ENCODE peak calls at places on chromosomes 2 and 18, in nine cellular contexts. U is cardiac muscle cell, J is HepG2, K is sigmoid colon, Y is BJ, N is AG04450, L is tibial nerve, S is body of pancreas, M is left lung. G is an unnamed sample. For H3K27me3, the result is how much of the 10 kb centered on the place peaks cover.

GRCh38 chr2:33522571-33522970 is 46.1 kb downstream of the RASGRP3 start:
- DNase-seq in K (no peak), L (no peak), S (no peak), U (no peak), N (no peak), Y (no peak), J (no peak), M (no peak), G (no peak)

GRCh38 chr2:1638281-1638860 is 105.9 kb downstream of the PXDN start:
- DNase-seq in J (no peak), Y (no peak), K (peak), S (no peak), U (no peak), N (no peak), M (peak), L (no peak), G (no peak)

GRCh38 chr2:198096007-198096406 is 291.6 kb downstream of the PLCL1 start:
- DNase-seq in M (no peak), N (no peak), S (no peak), K (no peak), Y (no peak), J (no peak), U (no peak), L (no peak), G (no peak)

GRCh38 chr2:178258916-178259315 is 64.6 kb downstream of the OSBPL6 start:
- DNase-seq in J (no peak), U (no peak), M (no peak), L (no peak), N (no peak), K (no peak), Y (no peak), S (no peak), G (no peak)

GRCh38 chr2:182444170-182444569 is 17.3 kb upstream of the PDE1A start:
- DNase-seq in U (no peak), L (no peak), S (no peak), N (no peak), K (no peak), Y (no peak), J (no peak), M (no peak), G (no peak)

GRCh38 chr2:152348388-152348787 is 13.4 kb downstream of the FMNL2 start:
- DNase-seq in Y (no peak), L (no peak), S (no peak), J (no peak), U (no peak), N (no peak), K (no peak), M (no peak), G (no peak)

GRCh38 chr2:6493669-6494068 is 372.0 kb downstream of the CMPK2 start:
- DNase-seq in M (no peak), K (no peak), S (no peak), U (no peak), Y (no peak), N (no peak), J (no peak), L (no peak), G (no peak)

GRCh38 chr18:23920054-23920453 is 94.5 kb upstream of the TTC39C start:
- DNase-seq in M (no peak), U (no peak), N (no peak), K (no peak), Y (no peak), L (no peak), S (no peak), J (no peak), G (no peak)

GRCh38 chr2:215612770-215613169 is 176.9 kb upstream of the FN1 start:
- DNase-seq in S (no peak), K (no peak), L (no peak), J (no peak), M (no peak), Y (no peak), U (no peak), N (peak), G (no peak)

GRCh38 chr2:43032248-43032893 is 194.0 kb downstream of the ZFP36L2 start:
- DNase-seq in L (peak), N (no peak), J (no peak), S (peak), M (peak), K (peak), U (no peak), Y (no peak), G (no peak)

GRCh38 chr18:74796928-74797576 is 199.4 kb downstream of the ZNF407 start:
- DNase-seq in S (peak), N (peak), Y (no peak), U (peak), J (peak), L (no peak), M (no peak), K (no peak), G (no peak)

GRCh38 chr2:233410191-233410760 is 56.0 kb downstream of the DGKD start:
- DNase-seq in J (no peak), K (no peak), S (peak), U (no peak), Y (no peak), L (no peak), M (no peak), N (no peak), G (no peak)

GRCh38 chr2:239773377-239774141 is 251.6 kb downstream of the NDUFA10 start:
- DNase-seq in K (peak), U (no peak), S (no peak), M (no peak), J (no peak), N (no peak), Y (no peak), L (no peak), G (no peak)

GRCh38 chr2:109615637-109616144 is 1.5 kb downstream of the SOWAHC start:
- DNase-seq in S (no peak), U (no peak), K (no peak), N (no peak), J (peak), M (no peak), Y (no peak), L (no peak), G (no peak)

GRCh38 chr2:38264649-38265322 is 112.3 kb downstream of the ATL2 start:
- DNase-seq in L (no peak), S (no peak), J (no peak), N (no peak), K (no peak), Y (no peak), U (peak), M (no peak), G (no peak)

GRCh38 chr2:11286749-11287148 is 57.7 kb downstream of the ROCK2 start:
- DNase-seq in K (no peak), L (no peak), M (no peak), N (no peak), J (no peak), Y (no peak), S (no peak), U (no peak), G (no peak)

GRCh38 chr2:181231886-181232644 is 225.1 kb upstream of the ITGA4 start:
- DNase-seq in N (no peak), K (no peak), U (no peak), J (no peak), M (no peak), S (no peak), Y (peak), L (no peak), G (no peak)

GRCh38 chr18:75120521-75120920 is 88.4 kb downstream of the PTGR3 start:
- DNase-seq in N (no peak), S (no peak), Y (no peak), U (no peak), L (no peak), K (no peak), J (no peak), M (no peak), G (no peak)

GRCh38 chr2:9481257-9481922 is 7.0 kb downstream of the IAH1 start:
- DNase-seq in U (no peak), M (no peak), N (peak), S (no peak), K (no peak), J (peak), L (no peak), Y (no peak), G (no peak)

GRCh38 chr2:38178142-38178541 is 102.2 kb upstream of the CYP1B1 start:
- DNase-seq in U (no peak), N (no peak), S (peak), Y (no peak), K (peak), M (peak), J (no peak), L (peak), G (peak)

GRCh38 chr2:59025157-59025757 is 784.1 kb upstream of the FANCL start:
- DNase-seq in J (peak), N (no peak), M (peak), U (peak), S (peak), Y (no peak), K (no peak), L (no peak), G (peak)

GRCh38 chr18:29164020-29164706 is 987.2 kb upstream of the CDH2 start:
- DNase-seq in U (no peak), Y (peak), K (no peak), N (peak), L (no peak), M (no peak), S (no peak), J (peak), G (no peak)

GRCh38 chr2:219309278-219309677 is at the start of gene PTPRN:
- DNase-seq in U (no peak), Y (no peak), S (peak), L (no peak), N (peak), K (no peak), J (no peak), M (no peak), G (no peak)

GRCh38 chr2:174634130-174635014 is 36.8 kb upstream of the WIPF1 start:
- DNase-seq in J (no peak), N (no peak), M (peak), U (no peak), S (no peak), Y (no peak), K (no peak), L (no peak), G (no peak)

GRCh38 chr2:27175330-27175729 is 26.5 kb downstream of the TCF23 start:
- DNase-seq in Y (no peak), J (no peak), U (no peak), S (peak), M (no peak), K (no peak), L (peak), N (no peak), G (no peak)

GRCh38 chr2:177255227-177255601 is 9.3 kb downstream of the NFE2L2 start:
- DNase-seq in S (no peak), J (no peak), K (no peak), N (no peak), Y (no peak), M (no peak), L (no peak), U (no peak), G (no peak)

GRCh38 chr2:195659114-195659513 is 2.1 kb downstream of the SLC39A10 start:
- DNase-seq in S (no peak), L (no peak), J (no peak), Y (no peak), N (no peak), U (no peak), M (no peak), K (no peak), G (no peak)

GRCh38 chr2:99682280-99683060 is 192.7 kb upstream of the REV1 start:
- DNase-seq in Y (peak), M (no peak), U (no peak), N (no peak), S (no peak), L (no peak), J (no peak), K (no peak), G (no peak)

GRCh38 chr2:239139566-239139965 is 261.3 kb downstream of the HDAC4 start:
- DNase-seq in K (no peak), L (no peak), N (no peak), S (no peak), Y (no peak), M (no peak), J (no peak), U (no peak), G (no peak)

GRCh38 chr2:14831458-14831857 is 198.9 kb downstream of the LRATD1 start:
- DNase-seq in U (no peak), Y (no peak), S (no peak), N (no peak), M (no peak), L (no peak), J (no peak), K (no peak), G (no peak)

GRCh38 chr2:176200971-176201370 is 12.5 kb downstream of the HOXD1 start:
- DNase-seq in M (no peak), U (no peak), L (no peak), K (no peak), Y (no peak), J (no peak), N (no peak), S (no peak), G (no peak)
- H3K27me3 ChIP-seq in M (half or more), U (half or more), L (under half), K (under half), Y (under half), J (half or more), N (under half), S (under half), G (under half)

GRCh38 chr2:208255557-208256106 is 761 bp upstream of the IDH1 start:
- DNase-seq in N (no peak), L (no peak), J (no peak), Y (no peak), K (no peak), U (no peak), M (no peak), S (no peak), G (no peak)
- TF ChIP-seq CTCF in N (no peak), L (no peak), J (no peak), Y (no peak), K (no peak), U (no peak), M (peak), S (no peak), G (peak)

GRCh38 chr2:229712125-229712524 is 2.2 kb downstream of the DNER start:
- DNase-seq in S (no peak), Y (no peak), U (no peak), M (no peak), K (no peak), J (no peak), L (no peak), N (no peak), G (no peak)

GRCh38 chr2:229715895-229716507 is 1.6 kb upstream of the DNER start:
- DNase-seq in K (no peak), M (no peak), U (peak), J (peak), S (peak), N (no peak), L (no peak), Y (no peak), G (no peak)

GRCh38 chr2:229714736-229715541 is 584 bp upstream of the DNER start:
- DNase-seq in Y (no peak), N (no peak), L (peak), K (peak), J (peak), M (peak), S (peak), U (peak), G (peak)

GRCh38 chr2:229714080-229714735 is at the start of gene DNER:
- DNase-seq in Y (no peak), N (no peak), M (no peak), K (no peak), S (peak), U (peak), J (no peak), L (no peak), G (peak)

GRCh38 chr2:229713371-229714079 is 830 bp downstream of the DNER start:
- DNase-seq in U (peak), M (no peak), Y (no peak), S (peak), L (no peak), J (no peak), K (no peak), N (no peak), G (no peak)
- H3K27me3 ChIP-seq in U (half or more), M (half or more), Y (under half), S (under half), L (half or more), J (under half), K (under half), N (under half), G (half or more)

DNA sequence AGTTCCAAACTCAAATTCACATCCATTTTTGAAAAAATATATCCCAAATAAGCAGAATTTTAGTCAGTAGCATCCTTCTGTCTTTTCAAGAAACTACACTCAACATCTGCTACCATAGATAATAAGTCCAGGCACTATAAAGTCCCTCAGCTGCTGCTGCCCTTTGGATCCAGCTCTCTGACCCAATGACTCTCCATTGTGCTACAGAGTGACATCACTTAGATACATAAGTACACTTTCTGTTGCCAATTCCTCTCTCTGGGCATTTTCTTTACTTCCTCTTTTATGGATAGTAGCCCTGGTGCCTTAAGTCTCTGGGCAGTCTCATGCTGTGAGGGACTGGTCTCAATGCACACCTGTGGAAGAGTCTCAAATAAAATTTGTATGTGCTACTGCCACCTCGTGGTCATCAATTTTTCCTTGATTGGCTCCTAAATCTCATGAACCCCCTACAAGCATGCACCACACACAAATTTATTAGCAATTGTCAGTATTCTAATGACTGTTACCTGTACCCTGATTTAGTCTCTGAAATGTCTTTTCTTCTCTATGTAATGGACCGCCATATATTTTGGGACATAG is 219.2 kb downstream of the LRP1B start:
- DNase-seq in S (peak), J (peak), M (no peak), K (no peak), N (no peak), Y (no peak), U (peak), L (no peak), G (no peak)
- TF ChIP-seq CTCF in S (peak), J (peak), M (no peak), K (no peak), N (peak), Y (peak), U (peak), L (no peak), G (peak)

GRCh38 chr2:44932079-44932478 is 9.4 kb upstream of the SIX3 start:
- DNase-seq in M (no peak), L (no peak), K (peak), N (no peak), U (no peak), S (no peak), Y (no peak), J (no peak), G (no peak)
- H3K27me3 ChIP-seq in M (half or more), L (half or more), K (half or more), N (half or more), U (half or more), S (under half), Y (half or more), J (half or more), G (half or more)

DNA sequence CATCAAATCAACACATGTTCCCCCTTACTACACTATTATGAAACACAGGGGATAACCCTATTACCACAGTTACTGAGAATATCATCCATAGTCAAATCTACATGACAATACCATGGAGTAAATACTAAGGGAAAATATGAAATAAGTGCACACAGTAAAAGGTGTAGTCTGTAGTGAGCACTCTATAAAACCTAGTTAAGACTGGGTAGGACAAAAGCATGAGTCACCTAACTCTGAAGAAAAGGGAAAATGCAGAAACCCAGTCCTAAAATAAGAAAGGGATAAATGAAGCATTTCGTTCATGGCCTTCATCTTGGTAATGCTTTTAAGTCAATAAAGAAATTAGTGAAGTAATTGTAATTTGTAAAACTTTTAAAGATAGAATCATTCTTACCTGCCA is 65.4 kb upstream of the ACVR2A start:
- DNase-seq in Y (no peak), M (no peak), S (no peak), K (no peak), N (no peak), L (no peak), U (no peak), J (no peak), G (no peak)
- TF ChIP-seq CTCF in Y (no peak), M (no peak), S (no peak), K (no peak), N (no peak), L (no peak), U (no peak), J (no peak), G (no peak)